ENCODE peak calls at places on chromosome 20, in four cellular contexts. A, E, X and M are unnamed samples.

GRCh38 chr20:20084296-20084752 is 32.0 kb downstream of the CFAP61 start:
- DNase-seq in E (no peak), X (no peak), A (no peak), M (no peak)

GRCh38 chr20:40895182-40895581 is 133.4 kb upstream of the TOP1 start:
- DNase-seq in A (no peak), X (no peak), E (no peak), M (no peak)

GRCh38 chr20:51329845-51330244 is 212.7 kb downstream of the NFATC2 start:
- DNase-seq in A (no peak), E (no peak), X (no peak), M (no peak)

GRCh38 chr20:19903168-19903676 is 113.9 kb upstream of the NAA20 start:
- DNase-seq in X (peak), E (peak), A (peak), M (no peak)

GRCh38 chr20:52943185-52943841 is 28.8 kb upstream of the TSHZ2 start:
- DNase-seq in X (no peak), E (no peak), A (no peak), M (no peak)

GRCh38 chr20:36950432-36951197 is 893 bp downstream of the SAMHD1 start:
- DNase-seq in X (peak), A (no peak), E (no peak), M (no peak)

GRCh38 chr20:5481872-5482271 is 165.1 kb upstream of the PROKR2 start:
- DNase-seq in X (no peak), A (no peak), E (no peak), M (peak)

GRCh38 chr20:63903796-63904570 is 9.1 kb downstream of the DNAJC5 start:
- DNase-seq in X (no peak), E (no peak), A (no peak), M (no peak)

GRCh38 chr20:61595216-61595615 is 343.2 kb downstream of the CDH4 start:
- DNase-seq in X (no peak), A (no peak), E (no peak), M (no peak)

GRCh38 chr20:10474606-10475184 is 39.6 kb downstream of the SLX4IP start:
- DNase-seq in X (no peak), A (no peak), E (no peak), M (no peak)

GRCh38 chr20:63742381-63743024 is 2.9 kb downstream of the SLC2A4RG start:
- DNase-seq in E (no peak), A (no peak), X (no peak), M (no peak)

GRCh38 chr20:42530855-42531674 is 658.6 kb downstream of the PTPRT start:
- DNase-seq in A (peak), X (peak), E (peak), M (no peak)

GRCh38 chr20:53064935-53065334 is 92.8 kb downstream of the TSHZ2 start:
- DNase-seq in E (no peak), A (no peak), X (no peak), M (no peak)

GRCh38 chr20:38338849-38339520 is 7.3 kb upstream of the LBP start:
- DNase-seq in E (no peak), X (no peak), A (no peak), M (no peak)

GRCh38 chr20:19806806-19807691 is 49.0 kb downstream of the RIN2 start:
- DNase-seq in X (no peak), A (peak), E (peak), M (no peak)

GRCh38 chr20:31811198-31811597 is 8.0 kb upstream of the MYLK2 start:
- DNase-seq in A (no peak), E (no peak), X (no peak), M (no peak)

GRCh38 chr20:63360850-63361497 is at the start of gene CHRNA4:
- DNase-seq in A (no peak), E (no peak), X (no peak), M (no peak)

GRCh38 chr20:15976047-15976731 is 597.1 kb downstream of the KIF16B start:
- DNase-seq in A (no peak), E (no peak), X (no peak), M (no peak)

GRCh38 chr20:13525225-13525940 is 113.3 kb downstream of the TASP1 start:
- DNase-seq in X (no peak), E (no peak), A (no peak), M (no peak)

GRCh38 chr20:35329435-35330139 is 37.4 kb upstream of the FAM83C start:
- DNase-seq in A (no peak), X (peak), E (peak), M (no peak)

GRCh38 chr20:44073675-44074071 is 113.3 kb downstream of the JPH2 start:
- DNase-seq in E (no peak), A (no peak), X (no peak), M (no peak)

GRCh38 chr20:50625986-50626677 is 65.2 kb downstream of the RIPOR3 start:
- DNase-seq in E (peak), A (peak), X (peak), M (peak)

GRCh38 chr20:23188377-23189169 is 102.4 kb upstream of the CD93 start:
- DNase-seq in X (no peak), E (no peak), A (no peak), M (no peak)

GRCh38 chr20:31894980-31895675 is 24.7 kb downstream of the TTLL9 start:
- DNase-seq in A (no peak), E (no peak), X (peak), M (no peak)

GRCh38 chr20:7912551-7912950 is 27.7 kb downstream of the HAO1 start:
- DNase-seq in A (no peak), E (no peak), X (no peak), M (no peak)

GRCh38 chr20:58212636-58213035 is 15.8 kb downstream of the ANKRD60 start:
- DNase-seq in A (no peak), X (no peak), E (peak), M (no peak)